ENCODE peak calls at places on chromosomes 13 and 19, in seven cellular contexts. G, N, W, I, C, R and T are unnamed samples.

GRCh38 chr13:51502206-51502651 is 49.4 kb upstream of the INTS6 start:
- DNase-seq in W (peak; percentile 28), G (no peak), C (no peak), I (no peak), R (no peak), N (no peak), T (peak; percentile 25)

GRCh38 chr19:53308339-53308811 is 25.2 kb upstream of the ZNF845 start:
- DNase-seq in C (no peak), G (no peak), I (no peak), W (no peak), N (no peak), R (no peak), T (no peak)

GRCh38 chr19:56170261-56170660 is 5.5 kb upstream of the GALP start:
- DNase-seq in R (no peak), C (no peak), N (no peak), G (no peak), W (peak; percentile 11), I (no peak), T (no peak)

GRCh38 chr19:55441692-55442321 is 1.3 kb downstream of the SHISA7 start:
- DNase-seq in G (no peak), C (no peak), N (no peak), I (no peak), W (no peak), R (no peak), T (no peak)

GRCh38 chr19:53546766-53547541 is 9.0 kb downstream of the ZNF331 start:
- DNase-seq in I (no peak), R (no peak), G (no peak), C (no peak), W (no peak), N (no peak), T (no peak)

GRCh38 chr13:99311137-99311536 is 3.9 kb upstream of the GPR183 start:
- DNase-seq in N (no peak), I (no peak), C (no peak), W (peak; percentile 76), G (no peak), R (no peak), T (no peak)

GRCh38 chr13:33351324-33351723 is 65.8 kb upstream of the STARD13 start:
- DNase-seq in C (no peak), W (no peak), I (no peak), G (no peak), N (no peak), R (no peak), T (no peak)

GRCh38 chr13:51861728-51862300 is at the start of gene CCDC70:
- DNase-seq in C (no peak), N (no peak), R (no peak), W (peak; percentile 29), G (no peak), I (no peak), T (no peak)

GRCh38 chr19:31448221-31448657 is 99.0 kb upstream of the TSHZ3 start:
- DNase-seq in G (no peak), I (no peak), W (no peak), C (no peak), R (no peak), N (no peak), T (no peak)

GRCh38 chr19:9075064-9075964 is 11.5 kb upstream of the OR1M1 start:
- DNase-seq in R (peak; percentile 18), W (peak; percentile 93), C (no peak), I (peak; percentile 68), G (no peak), N (no peak), T (no peak)

GRCh38 chr19:45791744-45792481 is 732 bp downstream of the DMWD start:
- DNase-seq in I (no peak), N (no peak), G (no peak), C (no peak), R (no peak), W (no peak), T (peak; percentile 32)

GRCh38 chr19:47280183-47280797 is 5.6 kb downstream of the INAFM1 start:
- DNase-seq in G (no peak), W (peak; percentile 82), I (no peak), C (no peak), N (no peak), R (peak; percentile 51), T (peak; percentile 72)

GRCh38 chr19:38303517-38304351 is at the start of gene C19orf33:
- DNase-seq in R (no peak), C (no peak), W (no peak), N (no peak), I (no peak), G (no peak), T (no peak)

GRCh38 chr19:49363265-49364082 is at the start of gene DKKL1:
- DNase-seq in C (peak; percentile 35), G (no peak), R (peak; percentile 97), W (peak; percentile 44), I (peak; percentile 100), N (peak; percentile 99), T (peak; percentile 91)